ENCODE peak calls at places on chromosomes 3 and 15, in eight cellular contexts. M, V, B, Y, E, I, G and S are unnamed samples.

GRCh38 chr3:53243785-53244184 is 12.0 kb downstream of the TKT start:
- DNase-seq in M (no peak), I (no peak), V (no peak), Y (no peak), B (no peak), G (no peak), E (no peak), S (no peak)

GRCh38 chr3:182739619-182740018 is 53.7 kb upstream of the ATP11B start:
- DNase-seq in M (no peak), G (no peak), Y (no peak), I (no peak), B (no peak), V (no peak), E (no peak), S (no peak)

GRCh38 chr15:31483924-31484368 is 157.3 kb downstream of the KLF13 start:
- DNase-seq in G (no peak), Y (no peak), E (no peak), I (no peak), V (peak; percentile 60), B (no peak), M (no peak), S (no peak)

GRCh38 chr3:46146021-46146420 is 62.1 kb downstream of the CCR1 start:
- DNase-seq in M (no peak), I (no peak), E (no peak), G (no peak), B (no peak), Y (no peak), V (no peak), S (no peak)

GRCh38 chr15:95086543-95087252 is 855.3 kb downstream of the MCTP2 start:
- DNase-seq in G (no peak), M (no peak), E (no peak), I (no peak), V (no peak), Y (peak; percentile 40), B (no peak), S (no peak)

GRCh38 chr3:10772230-10773161 is 43.5 kb upstream of the SLC6A11 start:
- DNase-seq in M (peak; percentile 44), Y (no peak), V (peak; percentile 47), I (peak; percentile 17), G (no peak), E (no peak), B (peak; percentile 43), S (no peak)

GRCh38 chr3:185729335-185729715 is 95.5 kb downstream of the IGF2BP2 start:
- DNase-seq in M (no peak), I (no peak), B (peak; percentile 35), E (no peak), G (no peak), Y (no peak), V (no peak), S (no peak)

GRCh38 chr3:101567528-101568317 is 6.1 kb downstream of the TRMT10C start:
- DNase-seq in B (no peak), G (no peak), E (no peak), V (no peak), I (no peak), Y (no peak), M (no peak), S (no peak)

GRCh38 chr3:178707632-178708031 is 171.4 kb downstream of the KCNMB2 start:
- DNase-seq in M (no peak), V (no peak), E (no peak), I (no peak), B (no peak), G (no peak), Y (no peak), S (no peak)

GRCh38 chr3:183515968-183516851 is 39.3 kb downstream of the KLHL6 start:
- DNase-seq in B (no peak), V (no peak), M (no peak), I (no peak), Y (no peak), E (peak; percentile 59), G (peak; percentile 63), S (no peak)

GRCh38 chr3:36312351-36312750 is 68.0 kb upstream of the STAC start:
- DNase-seq in B (no peak), G (no peak), I (no peak), Y (no peak), V (no peak), M (no peak), E (no peak), S (no peak)

GRCh38 chr3:183921096-183921495 is 36.4 kb upstream of the PARL start:
- DNase-seq in I (no peak), Y (no peak), G (no peak), E (no peak), M (no peak), V (no peak), B (no peak), S (no peak)

GRCh38 chr3:39814007-39814406 is 4.6 kb downstream of the MYRIP start:
- DNase-seq in V (no peak), E (no peak), Y (no peak), M (no peak), B (no peak), I (no peak), G (no peak), S (no peak)

GRCh38 chr3:39810647-39811161 is 1.3 kb downstream of the MYRIP start:
- DNase-seq in V (no peak), B (no peak), E (peak; percentile 10), Y (peak; percentile 8), I (no peak), M (no peak), G (no peak), S (no peak)

GRCh38 chr3:39809995-39810595 is 686 bp downstream of the MYRIP start:
- DNase-seq in V (no peak), M (no peak), G (peak; percentile 21), Y (peak; percentile 8), I (peak; percentile 32), E (peak; percentile 17), B (no peak), S (no peak)

GRCh38 chr3:39811561-39811960 is 2.2 kb downstream of the MYRIP start:
- DNase-seq in I (no peak), V (no peak), B (no peak), Y (no peak), E (no peak), G (no peak), M (no peak), S (no peak)

DNA sequence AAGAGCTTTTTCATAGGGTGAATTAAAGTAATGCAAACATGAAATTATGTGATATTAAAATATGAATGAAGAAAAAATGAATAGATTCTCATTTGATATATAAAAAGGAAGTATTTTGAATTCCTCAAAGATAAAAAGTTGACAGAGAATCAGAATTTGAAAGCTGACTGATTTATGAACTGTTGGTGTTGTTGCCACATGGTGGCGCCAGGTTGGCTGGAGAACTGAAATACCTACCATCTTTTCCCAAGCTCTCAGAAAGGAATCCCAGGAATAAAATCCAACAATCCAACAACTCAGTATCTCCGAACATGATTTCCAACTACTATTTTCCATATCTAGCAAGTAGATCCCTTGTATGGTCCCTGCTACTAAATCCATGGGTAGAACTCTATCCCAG is 3.1 kb downstream of the MYRIP start:
- DNase-seq in Y (peak; percentile 18), B (no peak), V (no peak), E (no peak), G (no peak), M (no peak), I (no peak), S (no peak)
- TF ChIP-seq CTCF in Y (peak; percentile 50), B (peak; percentile 38), V (no peak), E (peak; percentile 22), G (peak; percentile 33), M (peak; percentile 45), I (no peak), S (peak; percentile 56)

GRCh38 chr3:13027154-13027553 is 46.1 kb downstream of the IQSEC1 start:
- DNase-seq in B (peak; percentile 11), I (no peak), V (no peak), Y (no peak), M (no peak), G (no peak), E (no peak), S (no peak)
- TF ChIP-seq CTCF in B (no peak), I (peak; percentile 32), V (no peak), Y (no peak), M (no peak), G (no peak), E (no peak), S (peak; percentile 47)

GRCh38 chr15:90895571-90896117 is 7.5 kb upstream of the MAN2A2 start:
- DNase-seq in B (peak; percentile 43), G (no peak), Y (no peak), I (no peak), V (no peak), M (no peak), E (no peak), S (no peak)
- TF ChIP-seq CTCF in B (no peak), G (no peak), Y (no peak), I (no peak), V (no peak), M (no peak), E (no peak), S (no peak)

GRCh38 chr15:51288143-51289065 is 50.0 kb downstream of the CYP19A1 start:
- DNase-seq in V (peak; percentile 50), Y (peak; percentile 52), I (no peak), M (no peak), E (no peak), B (no peak), G (no peak), S (no peak)

GRCh38 chr15:51289290-51289689 is 49.1 kb downstream of the CYP19A1 start:
- DNase-seq in B (no peak), I (no peak), V (peak; percentile 55), E (no peak), M (no peak), G (no peak), Y (no peak), S (no peak)

GRCh38 chr15:51283026-51283425 is 55.4 kb downstream of the CYP19A1 start:
- DNase-seq in G (no peak), M (no peak), Y (no peak), B (no peak), I (no peak), E (peak; percentile 31), V (no peak), S (no peak)

GRCh38 chr15:51284871-51285270 is 53.5 kb downstream of the CYP19A1 start:
- DNase-seq in E (no peak), B (no peak), V (no peak), M (no peak), I (no peak), Y (no peak), G (no peak), S (no peak)

GRCh38 chr15:51286816-51287215 is 51.6 kb downstream of the CYP19A1 start:
- DNase-seq in M (no peak), I (no peak), V (no peak), E (peak; percentile 37), B (peak; percentile 33), G (no peak), Y (no peak), S (no peak)
- TF ChIP-seq CTCF in M (peak; percentile 25), I (no peak), V (no peak), E (peak; percentile 27), B (no peak), G (peak; percentile 28), Y (peak; percentile 5), S (peak; percentile 12)